ENCODE peak calls at places on chromosomes 6 and 20, in six cellular contexts. G is mammary epithelial cell, M is tibial nerve, H is GM20000, X is cardiac fibroblast, S is spleen. I is an unnamed sample.

GRCh38 chr20:50267041-50267865 is 76.6 kb downstream of the CEBPB start:
- DNase-seq in S (no peak), G (peak), X (peak), H (no peak), M (peak), I (no peak)

GRCh38 chr20:61644387-61645076 is 392.5 kb downstream of the CDH4 start:
- DNase-seq in H (no peak), G (no peak), S (no peak), X (no peak), M (no peak), I (no peak)

GRCh38 chr6:13295576-13295975 is 32.8 kb downstream of the TBC1D7 start:
- DNase-seq in S (no peak), X (no peak), M (no peak), G (no peak), H (no peak), I (no peak)

GRCh38 chr20:48827880-48828733 is at the start of gene PREX1:
- DNase-seq in H (peak), X (peak), S (peak), M (peak), G (peak), I (no peak)

GRCh38 chr6:163324326-163324927 is 90.1 kb upstream of the QKI start:
- DNase-seq in G (no peak), X (no peak), H (no peak), M (no peak), S (no peak), I (no peak)

GRCh38 chr6:34243131-34243771 is 5.6 kb downstream of the SMIM29 start:
- DNase-seq in M (no peak), G (no peak), S (no peak), H (peak), X (peak), I (no peak)

GRCh38 chr6:31114970-31115849 is 610 bp downstream of the PSORS1C1 start:
- DNase-seq in M (no peak), G (peak), H (no peak), X (peak), S (peak), I (peak)

GRCh38 chr20:25547063-25547462 is 38.3 kb downstream of the NINL start:
- DNase-seq in S (no peak), H (no peak), M (no peak), G (no peak), X (no peak), I (no peak)

GRCh38 chr6:22081709-22082108 is 215.1 kb downstream of the PRL start:
- DNase-seq in S (no peak), X (no peak), M (no peak), H (peak), G (no peak), I (no peak)

GRCh38 chr6:125191916-125192609 is 38.5 kb downstream of the TPD52L1 start:
- DNase-seq in X (peak), G (peak), M (peak), S (no peak), H (peak), I (peak)

GRCh38 chr6:5679696-5680494 is 326.8 kb downstream of the NRN1 start:
- DNase-seq in X (no peak), S (no peak), H (no peak), G (no peak), M (no peak), I (no peak)

GRCh38 chr20:39623584-39624234 is 661.6 kb downstream of the DHX35 start:
- DNase-seq in H (no peak), M (no peak), G (peak), S (no peak), X (peak), I (no peak)

GRCh38 chr6:20202699-20203302 is 9.5 kb downstream of the MBOAT1 start:
- DNase-seq in H (no peak), G (no peak), S (no peak), X (no peak), M (no peak), I (no peak)

GRCh38 chr6:99151634-99152344 is 197.7 kb downstream of the FAXC start:
- DNase-seq in X (peak), G (peak), M (no peak), H (peak), S (no peak), I (peak)

GRCh38 chr6:161374971-161375873 is 101.4 kb upstream of the AGPAT4 start:
- DNase-seq in H (no peak), X (peak), S (peak), G (peak), M (peak), I (no peak)

GRCh38 chr6:110590821-110591351 is 114.5 kb upstream of the SLC22A16 start:
- DNase-seq in H (peak), M (no peak), G (peak), X (peak), S (no peak), I (peak)

GRCh38 chr6:162082520-162082919 is 645.0 kb downstream of the PRKN start:
- DNase-seq in G (no peak), H (no peak), M (no peak), X (no peak), S (no peak), I (no peak)

GRCh38 chr20:25139061-25139705 is 56.3 kb upstream of the ENTPD6 start:
- DNase-seq in G (no peak), X (no peak), H (no peak), S (no peak), M (no peak), I (no peak)

GRCh38 chr20:56422131-56422823 is 10.2 kb downstream of the CASS4 start:
- DNase-seq in X (peak), M (no peak), G (peak), H (no peak), S (no peak), I (peak)

GRCh38 chr6:158825038-158825950 is 6.1 kb upstream of the EZR start:
- DNase-seq in G (no peak), X (no peak), M (no peak), H (no peak), S (no peak), I (no peak)

GRCh38 chr6:169990095-169991030 is 238.9 kb downstream of the ERMARD start:
- DNase-seq in X (no peak), H (peak), G (no peak), S (peak), M (no peak), I (no peak)

GRCh38 chr6:317068-317451 is 24.8 kb downstream of the DUSP22 start:
- DNase-seq in M (no peak), X (no peak), G (no peak), S (peak), H (no peak), I (no peak)

GRCh38 chr20:25090492-25091429 is 8.8 kb upstream of the VSX1 start:
- DNase-seq in G (no peak), X (no peak), H (no peak), M (no peak), S (peak), I (no peak)

GRCh38 chr20:49559411-49560081 is 8.4 kb downstream of the PTGIS start:
- DNase-seq in M (no peak), G (no peak), S (no peak), X (peak), H (no peak), I (peak)

GRCh38 chr6:4948781-4949450 is 54.9 kb downstream of the RPP40 start:
- DNase-seq in M (no peak), H (no peak), S (no peak), G (peak), X (no peak), I (no peak)

GRCh38 chr20:13017883-13018535 is 9.2 kb downstream of the SPTLC3 start:
- DNase-seq in X (peak), H (no peak), G (no peak), S (no peak), M (no peak), I (no peak)

GRCh38 chr6:142845624-142846458 is 99.1 kb downstream of the HIVEP2 start:
- DNase-seq in H (no peak), G (peak), S (peak), M (peak), X (peak), I (peak)

GRCh38 chr20:37687478-37687805 is 6.4 kb upstream of the CTNNBL1 start:
- DNase-seq in S (no peak), X (no peak), G (no peak), M (no peak), H (no peak), I (no peak)

GRCh38 chr6:46113370-46113769 is 16.4 kb upstream of the ENPP4 start:
- DNase-seq in H (no peak), S (no peak), X (no peak), M (no peak), G (no peak), I (no peak)

GRCh38 chr20:4406627-4407026 is 315.1 kb upstream of the PRND start:
- DNase-seq in G (peak), M (no peak), X (peak), S (no peak), H (no peak), I (peak)

GRCh38 chr20:52569201-52569600 is 377.6 kb upstream of the ZFP64 start:
- DNase-seq in H (no peak), S (no peak), X (no peak), G (no peak), M (no peak), I (no peak)

GRCh38 chr6:118826096-118826495 is 67.9 kb upstream of the ASF1A start:
- DNase-seq in S (no peak), M (no peak), X (no peak), G (no peak), H (no peak), I (no peak)

GRCh38 chr6:157226761-157227160 is 96.6 kb downstream of the TMEM242 start:
- DNase-seq in X (no peak), H (no peak), G (no peak), S (no peak), M (no peak), I (no peak)

GRCh38 chr20:34516874-34517542 is 786 bp downstream of the DYNLRB1 start:
- DNase-seq in G (no peak), X (peak), H (peak), S (peak), M (no peak), I (no peak)

GRCh38 chr6:89799111-89799510 is 20.5 kb downstream of the MDN1 start:
- DNase-seq in G (no peak), X (no peak), S (no peak), M (no peak), H (no peak), I (no peak)

GRCh38 chr6:13157293-13157692 is 171.0 kb downstream of the TBC1D7 start:
- DNase-seq in M (no peak), S (no peak), H (no peak), G (no peak), X (no peak), I (no peak)

DNA sequence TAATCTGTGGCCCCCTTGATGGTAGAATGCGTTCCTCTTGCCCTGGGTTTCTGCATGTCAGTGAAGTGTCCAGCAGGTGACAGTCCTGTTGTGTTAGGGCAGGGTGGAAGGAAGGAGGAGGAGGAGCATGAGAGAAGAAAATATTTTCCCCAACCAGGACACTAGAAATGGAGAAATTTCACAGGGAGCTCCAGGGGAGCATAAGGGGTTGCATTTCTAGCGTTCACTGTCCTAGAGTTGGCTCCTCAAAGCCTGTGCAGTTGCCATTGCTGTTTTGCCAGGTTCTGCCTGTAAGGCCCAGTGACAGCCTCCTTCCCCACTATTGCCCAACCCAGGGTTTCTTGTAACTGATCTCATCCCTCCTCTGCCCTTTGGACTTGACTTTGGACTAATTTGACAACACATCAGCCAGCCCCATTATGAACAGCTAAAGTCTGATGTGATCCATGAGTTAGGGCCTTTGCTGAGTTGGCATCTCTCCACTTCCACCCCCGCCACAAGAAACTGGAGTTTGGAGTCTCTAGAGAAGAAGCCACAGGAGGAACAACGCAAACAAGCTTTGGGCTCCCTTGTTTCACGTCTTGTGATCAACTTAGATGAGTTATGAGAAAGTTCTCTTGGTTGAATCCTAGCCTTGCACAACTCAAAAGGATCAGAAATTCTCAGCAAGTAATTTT is 14.0 kb upstream of the FAM50B start:
- DNase-seq in S (no peak), X (peak), H (no peak), G (no peak), M (no peak), I (no peak)
- TF ChIP-seq CTCF in S (no peak), X (no peak), H (no peak), G (no peak), M (no peak), I (no peak)

DNA sequence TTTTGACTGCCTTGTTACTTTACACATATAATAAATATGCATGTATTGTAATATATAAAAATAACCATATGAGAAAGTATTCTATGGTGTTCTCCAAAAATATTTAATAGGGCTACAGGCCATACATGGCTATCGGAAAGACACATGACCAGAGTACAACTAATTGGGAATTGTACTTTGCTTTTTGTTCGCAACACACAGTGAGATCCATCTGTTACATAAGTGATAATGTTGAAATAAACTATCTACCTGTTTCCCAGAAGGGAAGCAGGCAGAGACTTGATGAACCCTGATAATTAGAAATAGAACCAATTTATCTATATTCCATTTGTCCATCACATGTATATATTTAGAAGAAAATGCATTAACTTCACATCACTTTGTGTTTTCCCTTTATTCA is 344.0 kb upstream of the PLCB4 start:
- DNase-seq in M (no peak), G (no peak), X (no peak), H (no peak), S (no peak), I (no peak)
- TF ChIP-seq CTCF in M (no peak), G (no peak), X (no peak), H (no peak), S (no peak), I (no peak)

DNA sequence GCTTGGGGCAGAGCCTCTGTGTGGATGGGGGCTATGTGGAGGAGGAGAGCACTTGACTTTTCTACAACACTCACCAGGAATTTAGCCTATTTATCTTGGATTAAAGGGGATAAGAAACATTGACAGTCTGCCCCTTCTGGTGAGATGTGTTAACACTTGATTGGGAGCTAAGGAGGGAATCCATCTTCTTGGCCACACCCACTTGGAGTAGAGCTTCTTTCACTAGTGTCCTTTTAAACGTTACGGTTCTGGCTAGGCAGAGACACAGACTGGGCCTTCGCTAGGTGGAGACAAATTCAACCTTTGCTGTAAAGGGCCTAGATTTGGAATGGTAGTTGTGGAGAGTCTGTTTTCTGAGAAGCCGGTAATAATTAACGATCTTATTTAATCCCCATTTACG is 15.5 kb upstream of the TPBG start:
- DNase-seq in H (no peak), S (no peak), G (no peak), M (no peak), X (peak), I (no peak)
- TF ChIP-seq CTCF in H (no peak), S (no peak), G (no peak), M (no peak), X (no peak), I (no peak)

GRCh38 chr6:165665384-165665672 is 2.3 kb upstream of the PDE10A start:
- DNase-seq in H (no peak), S (no peak), M (no peak), G (no peak), X (no peak), I (no peak)

GRCh38 chr6:165662671-165663282 is at the start of gene PDE10A:
- DNase-seq in H (peak), G (peak), S (no peak), X (peak), M (no peak), I (no peak)

GRCh38 chr6:165663283-165663735 is 268 bp upstream of the PDE10A start:
- DNase-seq in H (peak), X (peak), M (no peak), G (peak), S (no peak), I (no peak)

GRCh38 chr6:165663736-165664552 is 903 bp upstream of the PDE10A start:
- DNase-seq in H (peak), G (peak), X (no peak), M (no peak), S (no peak), I (no peak)

DNA sequence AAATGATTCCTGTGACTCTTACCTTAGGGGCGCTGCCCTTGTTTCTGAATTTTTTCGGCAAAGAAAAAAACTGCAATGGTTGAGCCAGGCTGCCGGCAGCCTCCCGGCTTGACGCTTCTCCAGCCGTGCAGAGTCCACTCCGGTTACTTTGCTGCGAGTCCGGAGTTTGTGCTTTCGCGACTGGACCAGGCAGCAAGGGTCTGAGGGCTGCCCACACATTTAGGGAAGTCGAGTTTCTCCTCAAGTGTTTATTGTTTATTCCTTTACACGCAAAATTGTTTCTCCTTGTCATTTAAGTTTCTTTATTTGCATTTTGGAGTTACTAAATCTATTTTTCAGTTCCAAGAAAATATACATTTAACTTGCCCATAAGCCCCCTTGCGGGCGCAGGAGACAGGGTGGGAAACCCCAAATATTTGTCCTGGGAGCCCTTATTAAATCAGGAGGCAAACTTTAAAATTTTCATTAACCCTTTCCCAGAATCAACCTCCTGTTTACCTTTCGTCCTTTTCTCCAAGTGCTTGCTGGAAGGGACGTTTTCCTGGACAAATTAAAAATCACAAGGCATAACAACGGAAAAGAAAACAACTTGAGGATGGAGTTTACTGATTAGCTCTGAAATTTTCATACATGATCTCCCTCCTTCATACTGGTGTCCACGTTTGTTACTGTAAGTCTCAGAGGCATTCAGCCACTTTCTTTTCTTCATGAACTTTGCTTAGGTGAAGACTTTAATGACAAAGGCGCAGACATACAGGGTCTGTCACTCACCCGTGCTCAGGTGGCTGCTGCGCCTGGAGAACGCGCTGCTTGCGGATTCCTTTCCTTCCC is 1.7 kb upstream of the PDE10A start:
- DNase-seq in M (no peak), S (no peak), G (no peak), H (no peak), X (peak), I (no peak)
- TF ChIP-seq CTCF in M (no peak), S (no peak), G (no peak), H (no peak), X (peak), I (no peak)

I was measured in HFFc6.